ENCODE peak calls at places on chromosomes 4 and X, in six cellular contexts. One of them, this sample, is unnamed.

GRCh38 chrX:149131780-149132179 is 373.3 kb downstream of the IDS start:
- DNase-seq in effector CD4-positive, alpha-beta T cell: no peak
- DNase-seq in NAMALWA: no peak
- DNase-seq in omental fat pad: no peak
- DNase-seq in T-helper 9 cell: no peak
- DNase-seq in skeletal muscle cell: no peak
- DNase-seq in this sample: no peak

GRCh38 chrX:48897157-48897620 is 379 bp downstream of the TIMM17B start:
- DNase-seq in NAMALWA: peak
- DNase-seq in T-helper 9 cell: peak
- DNase-seq in omental fat pad: peak
- DNase-seq in skeletal muscle cell: no peak
- DNase-seq in effector CD4-positive, alpha-beta T cell: peak
- DNase-seq in this sample: peak

GRCh38 chr4:113952452-113953029 is 26.9 kb downstream of the ARSJ start:
- DNase-seq in NAMALWA: peak
- DNase-seq in skeletal muscle cell: no peak
- DNase-seq in T-helper 9 cell: no peak
- DNase-seq in effector CD4-positive, alpha-beta T cell: no peak
- DNase-seq in omental fat pad: no peak
- DNase-seq in this sample: no peak

GRCh38 chrX:115192244-115192700 is 3.1 kb downstream of the RBMXL3 start:
- DNase-seq in effector CD4-positive, alpha-beta T cell: no peak
- DNase-seq in skeletal muscle cell: no peak
- DNase-seq in T-helper 9 cell: no peak
- DNase-seq in omental fat pad: no peak
- DNase-seq in NAMALWA: no peak
- DNase-seq in this sample: no peak

GRCh38 chr4:93788712-93789111 is 39.8 kb upstream of the ATOH1 start:
- DNase-seq in effector CD4-positive, alpha-beta T cell: no peak
- DNase-seq in skeletal muscle cell: no peak
- DNase-seq in T-helper 9 cell: no peak
- DNase-seq in NAMALWA: peak
- DNase-seq in omental fat pad: no peak
- DNase-seq in this sample: no peak

GRCh38 chr4:123398803-123399637 is 2.4 kb downstream of the SPRY1 start:
- DNase-seq in skeletal muscle cell: no peak
- DNase-seq in T-helper 9 cell: peak
- DNase-seq in NAMALWA: no peak
- DNase-seq in effector CD4-positive, alpha-beta T cell: peak
- DNase-seq in omental fat pad: no peak
- DNase-seq in this sample: no peak

GRCh38 chr4:8690216-8690786 is 97.7 kb downstream of the CPZ start:
- DNase-seq in effector CD4-positive, alpha-beta T cell: no peak
- DNase-seq in skeletal muscle cell: no peak
- DNase-seq in NAMALWA: no peak
- DNase-seq in T-helper 9 cell: no peak
- DNase-seq in omental fat pad: no peak
- DNase-seq in this sample: no peak

GRCh38 chr4:2560167-2560566 is 23.7 kb downstream of the FAM193A start:
- DNase-seq in omental fat pad: no peak
- DNase-seq in effector CD4-positive, alpha-beta T cell: no peak
- DNase-seq in T-helper 9 cell: no peak
- DNase-seq in skeletal muscle cell: no peak
- DNase-seq in NAMALWA: no peak
- DNase-seq in this sample: no peak

GRCh38 chrX:57156397-57157049 is 19.3 kb upstream of the SPIN2A start:
- DNase-seq in omental fat pad: no peak
- DNase-seq in T-helper 9 cell: no peak
- DNase-seq in NAMALWA: no peak
- DNase-seq in effector CD4-positive, alpha-beta T cell: no peak
- DNase-seq in skeletal muscle cell: no peak
- DNase-seq in this sample: no peak

GRCh38 chr4:140242357-140243284 is 88.6 kb upstream of the MAML3 start:
- DNase-seq in NAMALWA: peak
- DNase-seq in T-helper 9 cell: no peak
- DNase-seq in skeletal muscle cell: no peak
- DNase-seq in omental fat pad: no peak
- DNase-seq in effector CD4-positive, alpha-beta T cell: no peak
- DNase-seq in this sample: no peak

GRCh38 chr4:88610771-88611170 is 18.5 kb downstream of the HERC3 start:
- DNase-seq in omental fat pad: no peak
- DNase-seq in effector CD4-positive, alpha-beta T cell: no peak
- DNase-seq in NAMALWA: no peak
- DNase-seq in skeletal muscle cell: no peak
- DNase-seq in T-helper 9 cell: no peak
- DNase-seq in this sample: no peak

GRCh38 chrX:103293118-103293517 is 16.6 kb upstream of the TCEAL5 start:
- DNase-seq in effector CD4-positive, alpha-beta T cell: no peak
- DNase-seq in skeletal muscle cell: no peak
- DNase-seq in T-helper 9 cell: no peak
- DNase-seq in omental fat pad: no peak
- DNase-seq in NAMALWA: no peak
- DNase-seq in this sample: no peak

GRCh38 chrX:14506866-14507265 is 22.5 kb upstream of the GLRA2 start:
- DNase-seq in T-helper 9 cell: no peak
- DNase-seq in effector CD4-positive, alpha-beta T cell: no peak
- DNase-seq in NAMALWA: no peak
- DNase-seq in omental fat pad: no peak
- DNase-seq in skeletal muscle cell: no peak
- DNase-seq in this sample: no peak

GRCh38 chr4:129344058-129344457 is 248.1 kb downstream of the C4orf33 start:
- DNase-seq in omental fat pad: no peak
- DNase-seq in effector CD4-positive, alpha-beta T cell: no peak
- DNase-seq in NAMALWA: peak
- DNase-seq in T-helper 9 cell: no peak
- DNase-seq in skeletal muscle cell: no peak
- DNase-seq in this sample: no peak

GRCh38 chrX:1384738-1385250 is 7.1 kb downstream of the SLC25A6 start:
- DNase-seq in T-helper 9 cell: no peak
- DNase-seq in effector CD4-positive, alpha-beta T cell: no peak
- DNase-seq in skeletal muscle cell: no peak
- DNase-seq in NAMALWA: no peak
- DNase-seq in omental fat pad: no peak
- DNase-seq in this sample: no peak

GRCh38 chr4:25861951-25862410 is 807 bp downstream of the SEL1L3 start:
- DNase-seq in effector CD4-positive, alpha-beta T cell: no peak
- DNase-seq in T-helper 9 cell: no peak
- DNase-seq in omental fat pad: no peak
- DNase-seq in skeletal muscle cell: no peak
- DNase-seq in NAMALWA: peak
- DNase-seq in this sample: peak

GRCh38 chrX:19743386-19743785 is 144.0 kb downstream of the SH3KBP1 start:
- DNase-seq in NAMALWA: no peak
- DNase-seq in effector CD4-positive, alpha-beta T cell: no peak
- DNase-seq in skeletal muscle cell: no peak
- DNase-seq in T-helper 9 cell: no peak
- DNase-seq in omental fat pad: no peak
- DNase-seq in this sample: no peak

GRCh38 chr4:58113083-58113482 is 1002.9 kb upstream of the IGFBP7 start:
- DNase-seq in T-helper 9 cell: no peak
- DNase-seq in skeletal muscle cell: no peak
- DNase-seq in effector CD4-positive, alpha-beta T cell: no peak
- DNase-seq in omental fat pad: no peak
- DNase-seq in NAMALWA: no peak
- DNase-seq in this sample: no peak

GRCh38 chr4:113744667-113745241 is 16.8 kb downstream of the CAMK2D start:
- DNase-seq in effector CD4-positive, alpha-beta T cell: no peak
- DNase-seq in NAMALWA: no peak
- DNase-seq in T-helper 9 cell: no peak
- DNase-seq in skeletal muscle cell: no peak
- DNase-seq in omental fat pad: no peak
- DNase-seq in this sample: no peak

GRCh38 chrX:115330498-115331138 is 41.1 kb downstream of the LUZP4 start:
- DNase-seq in effector CD4-positive, alpha-beta T cell: no peak
- DNase-seq in skeletal muscle cell: no peak
- DNase-seq in T-helper 9 cell: no peak
- DNase-seq in omental fat pad: no peak
- DNase-seq in NAMALWA: peak
- DNase-seq in this sample: no peak

GRCh38 chrX:68332156-68332823 is 101.0 kb downstream of the OPHN1 start:
- DNase-seq in omental fat pad: no peak
- DNase-seq in effector CD4-positive, alpha-beta T cell: no peak
- DNase-seq in skeletal muscle cell: no peak
- DNase-seq in T-helper 9 cell: no peak
- DNase-seq in NAMALWA: no peak
- DNase-seq in this sample: no peak

GRCh38 chr4:16573181-16573580 is 325.3 kb downstream of the LDB2 start:
- DNase-seq in omental fat pad: no peak
- DNase-seq in effector CD4-positive, alpha-beta T cell: no peak
- DNase-seq in NAMALWA: no peak
- DNase-seq in skeletal muscle cell: no peak
- DNase-seq in T-helper 9 cell: no peak
- DNase-seq in this sample: no peak

GRCh38 chrX:18931972-18932371 is 51.9 kb downstream of the PHKA2 start:
- DNase-seq in effector CD4-positive, alpha-beta T cell: no peak
- DNase-seq in omental fat pad: no peak
- DNase-seq in skeletal muscle cell: no peak
- DNase-seq in T-helper 9 cell: no peak
- DNase-seq in NAMALWA: peak
- DNase-seq in this sample: no peak

GRCh38 chrX:30593435-30594200 is 16.1 kb upstream of the TASL start:
- DNase-seq in NAMALWA: peak
- DNase-seq in skeletal muscle cell: no peak
- DNase-seq in effector CD4-positive, alpha-beta T cell: no peak
- DNase-seq in T-helper 9 cell: no peak
- DNase-seq in omental fat pad: no peak
- DNase-seq in this sample: no peak

GRCh38 chr4:136400829-136401228 is 1131.5 kb downstream of the PCDH18 start:
- DNase-seq in omental fat pad: no peak
- DNase-seq in skeletal muscle cell: no peak
- DNase-seq in effector CD4-positive, alpha-beta T cell: no peak
- DNase-seq in T-helper 9 cell: no peak
- DNase-seq in NAMALWA: no peak
- DNase-seq in this sample: no peak

GRCh38 chrX:41750720-41751119 is 26.7 kb downstream of the GPR82 start:
- DNase-seq in NAMALWA: no peak
- DNase-seq in effector CD4-positive, alpha-beta T cell: no peak
- DNase-seq in skeletal muscle cell: no peak
- DNase-seq in T-helper 9 cell: no peak
- DNase-seq in omental fat pad: no peak
- DNase-seq in this sample: no peak

GRCh38 chrX:68084765-68085164 is 348.5 kb downstream of the OPHN1 start:
- DNase-seq in effector CD4-positive, alpha-beta T cell: no peak
- DNase-seq in omental fat pad: no peak
- DNase-seq in T-helper 9 cell: no peak
- DNase-seq in NAMALWA: no peak
- DNase-seq in skeletal muscle cell: peak
- DNase-seq in this sample: no peak

GRCh38 chr4:141977433-141977832 is 341.1 kb downstream of the IL15 start:
- DNase-seq in omental fat pad: no peak
- DNase-seq in T-helper 9 cell: no peak
- DNase-seq in NAMALWA: no peak
- DNase-seq in skeletal muscle cell: no peak
- DNase-seq in effector CD4-positive, alpha-beta T cell: no peak
- DNase-seq in this sample: no peak

This sample was measured in activated CD4-positive, CD25-positive, alpha-beta regulatory T cell.